ENCODE peak calls at places on chromosomes 12 and 14, in five cellular contexts. One of them, this sample, is unnamed.

GRCh38 chr12:108821407-108822397 is 35.7 kb downstream of the SSH1 start:
- DNase-seq in NT2/D1: no peak
- DNase-seq in HepG2: no peak
- DNase-seq in GM12878: no peak
- DNase-seq in H1: no peak
- DNase-seq in this sample: no peak

GRCh38 chr14:55446127-55446736 is 5.8 kb upstream of the TBPL2 start:
- DNase-seq in NT2/D1: peak; percentile 70
- DNase-seq in HepG2: peak; percentile 64
- DNase-seq in GM12878: no peak
- DNase-seq in H1: peak; percentile 75
- DNase-seq in this sample: peak; percentile 66

GRCh38 chr14:63204407-63205280 is at the start of gene RHOJ:
- DNase-seq in NT2/D1: no peak
- DNase-seq in HepG2: no peak
- DNase-seq in GM12878: no peak
- DNase-seq in H1: peak; percentile 61
- DNase-seq in this sample: no peak

GRCh38 chr14:89417469-89418225 is 614 bp upstream of the FOXN3 start:
- DNase-seq in NT2/D1: no peak
- DNase-seq in HepG2: peak; percentile 74
- DNase-seq in GM12878: peak; percentile 57
- DNase-seq in H1: peak; percentile 79
- DNase-seq in this sample: peak; percentile 37

GRCh38 chr12:124454735-124455134 is 112.7 kb downstream of the NCOR2 start:
- DNase-seq in NT2/D1: no peak
- DNase-seq in HepG2: no peak
- DNase-seq in GM12878: no peak
- DNase-seq in H1: no peak
- DNase-seq in this sample: no peak

GRCh38 chr14:81450100-81450531 is 50.0 kb upstream of the STON2 start:
- DNase-seq in NT2/D1: peak; percentile 49
- DNase-seq in HepG2: no peak
- DNase-seq in GM12878: no peak
- DNase-seq in H1: no peak
- DNase-seq in this sample: no peak

GRCh38 chr12:71455028-71455737 is 15.6 kb downstream of the LGR5 start:
- DNase-seq in NT2/D1: no peak
- DNase-seq in HepG2: no peak
- DNase-seq in GM12878: no peak
- DNase-seq in H1: no peak
- DNase-seq in this sample: peak; percentile 20

GRCh38 chr14:46306267-46306666 is 345.3 kb downstream of the RPL10L start:
- DNase-seq in NT2/D1: no peak
- DNase-seq in HepG2: no peak
- DNase-seq in GM12878: no peak
- DNase-seq in H1: no peak
- DNase-seq in this sample: no peak

GRCh38 chr12:12474471-12474928 is 88.2 kb downstream of the DUSP16 start:
- DNase-seq in NT2/D1: no peak
- DNase-seq in HepG2: no peak
- DNase-seq in GM12878: no peak
- DNase-seq in H1: peak; percentile 30
- DNase-seq in this sample: no peak

GRCh38 chr12:27869567-27869966 is 89.5 kb upstream of the MANSC4 start:
- DNase-seq in NT2/D1: no peak
- DNase-seq in HepG2: no peak
- DNase-seq in GM12878: no peak
- DNase-seq in H1: no peak
- DNase-seq in this sample: no peak

GRCh38 chr14:47150267-47150666 is 498.7 kb upstream of the RPL10L start:
- DNase-seq in NT2/D1: no peak
- DNase-seq in HepG2: no peak
- DNase-seq in GM12878: no peak
- DNase-seq in H1: no peak
- DNase-seq in this sample: no peak

GRCh38 chr12:110111476-110112334 is 12.5 kb upstream of the IFT81 start:
- DNase-seq in NT2/D1: no peak
- DNase-seq in HepG2: peak; percentile 99
- DNase-seq in GM12878: no peak
- DNase-seq in H1: no peak
- DNase-seq in this sample: no peak

GRCh38 chr14:102646615-102647014 is 54.2 kb downstream of the RCOR1 start:
- DNase-seq in NT2/D1: no peak
- DNase-seq in HepG2: no peak
- DNase-seq in GM12878: no peak
- DNase-seq in H1: no peak
- DNase-seq in this sample: no peak

GRCh38 chr12:66636771-66637170 is 42.1 kb downstream of the GRIP1 start:
- DNase-seq in NT2/D1: no peak
- DNase-seq in HepG2: no peak
- DNase-seq in GM12878: no peak
- DNase-seq in H1: no peak
- DNase-seq in this sample: peak; percentile 25

GRCh38 chr12:22333751-22334695 is 484 bp downstream of the ST8SIA1 start:
- DNase-seq in NT2/D1: peak; percentile 46
- DNase-seq in HepG2: no peak
- DNase-seq in GM12878: no peak
- DNase-seq in H1: peak; percentile 63
- DNase-seq in this sample: peak; percentile 26

GRCh38 chr14:54547583-54547982 is 19.3 kb upstream of the SAMD4A start:
- DNase-seq in NT2/D1: no peak
- DNase-seq in HepG2: no peak
- DNase-seq in GM12878: no peak
- DNase-seq in H1: no peak
- DNase-seq in this sample: no peak

GRCh38 chr14:98754343-98755025 is 517.5 kb downstream of the BCL11B start:
- DNase-seq in NT2/D1: no peak
- DNase-seq in HepG2: no peak
- DNase-seq in GM12878: no peak
- DNase-seq in H1: peak; percentile 6
- DNase-seq in this sample: no peak

GRCh38 chr12:67925551-67925950 is 63.7 kb upstream of the IFNG-AS1 start:
- DNase-seq in NT2/D1: no peak
- DNase-seq in HepG2: no peak
- DNase-seq in GM12878: no peak
- DNase-seq in H1: no peak
- DNase-seq in this sample: no peak

GRCh38 chr14:56300495-56300894 is 182.3 kb downstream of the PELI2 start:
- DNase-seq in NT2/D1: no peak
- DNase-seq in HepG2: no peak
- DNase-seq in GM12878: no peak
- DNase-seq in H1: no peak
- DNase-seq in this sample: no peak

GRCh38 chr12:124837958-124838803 is 25.5 kb downstream of the SCARB1 start:
- DNase-seq in NT2/D1: no peak
- DNase-seq in HepG2: peak; percentile 98
- DNase-seq in GM12878: no peak
- DNase-seq in H1: no peak
- DNase-seq in this sample: peak; percentile 62

GRCh38 chr14:24315807-24316596 is 4.7 kb downstream of the LTB4R start:
- DNase-seq in NT2/D1: no peak
- DNase-seq in HepG2: peak; percentile 65
- DNase-seq in GM12878: no peak
- DNase-seq in H1: peak; percentile 78
- DNase-seq in this sample: no peak

GRCh38 chr12:58647495-58647894 is 272.8 kb downstream of the LRIG3 start:
- DNase-seq in NT2/D1: no peak
- DNase-seq in HepG2: no peak
- DNase-seq in GM12878: no peak
- DNase-seq in H1: no peak
- DNase-seq in this sample: no peak

GRCh38 chr14:23624830-23625404 is 11.2 kb upstream of the DHRS2 start:
- DNase-seq in NT2/D1: no peak
- DNase-seq in HepG2: no peak
- DNase-seq in GM12878: no peak
- DNase-seq in H1: no peak
- DNase-seq in this sample: no peak

GRCh38 chr14:61581340-61581739 is 114.0 kb upstream of the HIF1A start:
- DNase-seq in NT2/D1: no peak
- DNase-seq in HepG2: peak; percentile 80
- DNase-seq in GM12878: no peak
- DNase-seq in H1: no peak
- DNase-seq in this sample: no peak

GRCh38 chr12:122949405-122949804 is 16.9 kb downstream of the ABCB9 start:
- DNase-seq in NT2/D1: no peak
- DNase-seq in HepG2: no peak
- DNase-seq in GM12878: no peak
- DNase-seq in H1: no peak
- DNase-seq in this sample: no peak

GRCh38 chr12:122949816-122950215 is 16.4 kb downstream of the ABCB9 start:
- DNase-seq in NT2/D1: no peak
- DNase-seq in HepG2: no peak
- DNase-seq in GM12878: no peak
- DNase-seq in H1: no peak
- DNase-seq in this sample: no peak

GRCh38 chr12:122951406-122951805 is 14.9 kb downstream of the ABCB9 start:
- DNase-seq in NT2/D1: no peak
- DNase-seq in HepG2: peak; percentile 38
- DNase-seq in GM12878: no peak
- DNase-seq in H1: no peak
- DNase-seq in this sample: no peak

GRCh38 chr12:122950276-122950675 is 16.0 kb downstream of the ABCB9 start:
- DNase-seq in NT2/D1: no peak
- DNase-seq in HepG2: no peak
- DNase-seq in GM12878: no peak
- DNase-seq in H1: no peak
- DNase-seq in this sample: no peak

DNA sequence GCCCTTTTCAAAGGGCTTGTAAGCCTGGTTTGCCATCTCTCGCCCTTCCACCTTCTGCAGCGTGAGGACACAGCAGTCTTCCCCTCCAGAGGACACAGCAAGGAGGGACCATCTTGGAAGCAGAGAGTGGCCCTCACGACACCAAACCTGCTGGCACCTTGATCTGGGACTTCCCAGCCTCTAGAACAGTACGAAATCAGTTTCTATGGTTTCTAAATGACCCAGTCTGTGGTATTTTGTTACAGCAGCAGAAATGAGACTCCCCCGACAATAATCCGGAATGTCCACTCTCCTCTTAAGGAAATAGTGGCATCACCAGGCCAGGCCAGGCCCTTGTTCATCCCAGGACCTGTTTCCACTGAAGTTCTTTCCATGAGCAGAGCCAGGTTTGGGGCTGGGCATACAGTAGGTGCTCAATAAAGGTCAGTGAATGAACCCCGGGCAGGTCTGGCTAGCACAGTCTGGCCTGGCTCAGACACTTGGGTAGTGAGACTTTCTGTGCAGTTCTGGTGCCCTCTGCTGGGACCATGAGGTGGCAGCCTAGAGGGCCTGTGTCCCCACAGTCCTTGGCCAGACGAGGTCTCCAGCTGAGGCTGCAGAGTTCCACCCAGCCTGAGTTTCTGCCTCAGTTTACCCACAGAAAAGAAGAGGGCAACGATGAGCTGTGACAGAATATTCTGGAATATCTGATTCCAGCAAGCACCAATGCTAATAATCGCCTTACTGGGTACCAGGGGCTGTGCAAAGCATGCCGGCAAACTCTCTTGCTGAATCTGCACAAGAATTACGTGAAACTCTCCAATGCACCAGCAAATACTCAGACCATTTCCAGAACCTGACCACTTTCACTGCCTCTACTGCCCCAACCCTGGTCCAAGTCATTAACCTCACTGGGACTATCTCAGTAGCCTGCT is 14.0 kb downstream of the ABCB9 start:
- DNase-seq in NT2/D1: peak; percentile 62
- DNase-seq in HepG2: peak; percentile 59
- DNase-seq in GM12878: no peak
- DNase-seq in H1: peak; percentile 73
- DNase-seq in this sample: peak; percentile 86
- TF ChIP-seq SUZ12 in NT2/D1: no peak
- TF ChIP-seq SUZ12 in HepG2: no peak
- TF ChIP-seq SUZ12 in GM12878: no peak
- TF ChIP-seq SUZ12 in H1: no peak
- TF ChIP-seq SUZ12 in this sample: no peak

GRCh38 chr14:105093426-105094192 is 28.4 kb upstream of the GPR132 start:
- DNase-seq in NT2/D1: peak; percentile 79
- DNase-seq in HepG2: peak; percentile 20
- DNase-seq in GM12878: peak; percentile 43
- DNase-seq in H1: peak; percentile 92
- DNase-seq in this sample: peak; percentile 92
- TF ChIP-seq SUZ12 in NT2/D1: no peak
- TF ChIP-seq SUZ12 in HepG2: no peak
- TF ChIP-seq SUZ12 in GM12878: no peak
- TF ChIP-seq SUZ12 in H1: no peak
- TF ChIP-seq SUZ12 in this sample: no peak

DNA sequence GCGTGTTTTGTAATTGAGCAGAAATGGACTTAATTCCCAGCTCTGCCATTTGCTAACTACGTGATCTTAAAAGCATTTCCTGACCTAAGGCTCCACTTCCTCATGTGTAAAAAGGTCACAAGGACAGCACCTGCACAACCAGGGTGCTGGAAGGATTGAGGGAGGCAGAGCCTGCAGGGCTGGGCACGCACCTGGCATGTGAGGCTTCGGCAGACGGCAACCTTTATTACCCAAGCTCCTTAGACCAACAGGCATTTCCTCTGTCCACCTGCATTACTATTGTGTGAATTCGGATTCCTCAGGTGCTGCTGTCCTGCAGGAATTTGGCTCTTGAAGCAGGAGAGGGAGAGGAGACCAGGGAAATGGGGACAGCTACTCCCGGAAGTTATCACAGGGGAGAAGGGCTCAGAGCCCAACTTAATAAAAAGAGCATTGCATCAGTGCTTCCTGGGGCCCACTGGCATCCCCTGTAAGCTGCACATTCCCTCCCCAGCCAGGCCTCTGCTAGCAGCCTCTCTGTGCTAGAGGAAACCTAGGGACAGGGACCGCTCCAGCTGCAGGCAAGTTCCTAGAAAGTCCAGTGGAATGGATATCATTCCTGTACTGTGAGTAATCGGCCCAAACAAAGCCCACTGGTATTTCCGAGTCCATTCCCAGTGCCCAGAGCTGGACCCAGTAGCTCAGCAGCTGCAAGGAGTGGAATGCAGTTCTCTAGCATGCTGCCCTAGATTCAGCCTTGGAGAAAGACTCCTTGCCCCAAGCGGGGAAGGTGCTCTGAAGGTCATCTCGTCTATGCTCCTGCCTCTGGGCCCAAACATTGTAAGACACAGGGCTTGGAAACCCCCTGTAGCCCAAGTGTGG is 157.1 kb upstream of the CCND2 start:
- DNase-seq in NT2/D1: no peak
- DNase-seq in HepG2: peak; percentile 19
- DNase-seq in GM12878: no peak
- DNase-seq in H1: peak; percentile 47
- DNase-seq in this sample: no peak
- TF ChIP-seq SUZ12 in NT2/D1: no peak
- TF ChIP-seq SUZ12 in HepG2: no peak
- TF ChIP-seq SUZ12 in GM12878: no peak
- TF ChIP-seq SUZ12 in H1: no peak
- TF ChIP-seq SUZ12 in this sample: no peak

DNA sequence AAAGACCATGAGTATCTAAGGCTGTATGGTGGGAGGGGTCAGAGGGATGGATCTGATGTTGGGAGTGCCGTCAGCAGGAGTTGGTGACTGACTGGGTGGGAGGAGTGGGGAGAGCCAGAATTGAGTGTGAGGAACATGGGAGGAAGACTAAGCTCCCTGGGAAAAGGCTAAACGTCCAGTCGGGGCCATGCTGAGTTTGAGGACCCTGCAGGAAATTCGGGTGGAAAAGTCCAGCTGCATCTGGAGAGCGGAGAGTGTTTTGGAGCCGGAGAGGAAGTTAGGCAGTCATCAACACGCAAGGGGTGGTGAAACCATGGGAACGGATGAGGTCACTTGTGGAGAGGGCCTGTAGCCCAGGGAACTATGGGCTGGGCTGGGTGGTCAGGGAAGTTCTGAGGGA is 60.9 kb downstream of the ELK3 start:
- DNase-seq in NT2/D1: no peak
- DNase-seq in HepG2: no peak
- DNase-seq in GM12878: no peak
- DNase-seq in H1: peak; percentile 34
- DNase-seq in this sample: no peak
- TF ChIP-seq SUZ12 in NT2/D1: no peak
- TF ChIP-seq SUZ12 in HepG2: no peak
- TF ChIP-seq SUZ12 in GM12878: no peak
- TF ChIP-seq SUZ12 in H1: no peak
- TF ChIP-seq SUZ12 in this sample: no peak